ENCODE peak calls at places on chromosome 2, in six cellular contexts. F is A549, W is WTC11, O is K562, V is H1, N is HepG2. Y is an unnamed sample.

GRCh38 chr2:46430413-46430812 is 49.0 kb upstream of the TMEM247 start:
- DNase-seq in F (no peak), W (no peak), O (no peak), V (no peak), N (no peak), Y (no peak)

GRCh38 chr2:105652014-105652796 is 92.5 kb upstream of the NCK2 start:
- DNase-seq in F (no peak), W (no peak), O (no peak), V (no peak), N (no peak), Y (no peak)

GRCh38 chr2:186365406-186365805 is 120.7 kb upstream of the ZC3H15 start:
- DNase-seq in F (no peak), W (no peak), O (no peak), V (no peak), N (no peak), Y (no peak)

GRCh38 chr2:85397925-85398331 is 12.2 kb downstream of the CAPG start:
- DNase-seq in F (no peak), W (no peak), O (no peak), V (no peak), N (no peak), Y (no peak)

GRCh38 chr2:165699931-165700330 is 94.1 kb downstream of the GALNT3 start:
- DNase-seq in F (no peak), W (no peak), O (no peak), V (no peak), N (no peak), Y (no peak)

GRCh38 chr2:12318427-12319057 is 398.2 kb upstream of the TRIB2 start:
- DNase-seq in F (no peak), W (no peak), O (no peak), V (no peak), N (no peak), Y (no peak)

GRCh38 chr2:85996591-85996990 is 107.8 kb upstream of the ST3GAL5 start:
- DNase-seq in F (no peak), W (no peak), O (peak), V (no peak), N (no peak), Y (no peak)

GRCh38 chr2:58553937-58554336 is 312.8 kb upstream of the FANCL start:
- DNase-seq in F (no peak), W (peak), O (no peak), V (no peak), N (peak), Y (no peak)

GRCh38 chr2:24509425-24509824 is 18.4 kb downstream of the NCOA1 start:
- DNase-seq in F (no peak), W (no peak), O (no peak), V (no peak), N (no peak), Y (no peak)

GRCh38 chr2:233234264-233234663 is 17.2 kb upstream of the ATG16L1 start:
- DNase-seq in F (no peak), W (no peak), O (no peak), V (no peak), N (no peak), Y (no peak)

GRCh38 chr2:223880779-223881178 is 43.4 kb upstream of the AP1S3 start:
- DNase-seq in F (no peak), W (no peak), O (no peak), V (no peak), N (no peak), Y (no peak)

GRCh38 chr2:20145497-20146193 is 79.3 kb downstream of the SDC1 start:
- DNase-seq in F (no peak), W (no peak), O (peak), V (no peak), N (no peak), Y (no peak)

GRCh38 chr2:240277073-240277806 is 136.8 kb upstream of the OTOS start:
- DNase-seq in F (no peak), W (no peak), O (no peak), V (no peak), N (no peak), Y (no peak)

GRCh38 chr2:117087565-117088291 is 726.8 kb upstream of the DDX18 start:
- DNase-seq in F (no peak), W (peak), O (no peak), V (peak), N (no peak), Y (no peak)

GRCh38 chr2:108536133-108536780 is 2.0 kb downstream of the LIMS1 start:
- DNase-seq in F (no peak), W (no peak), O (no peak), V (no peak), N (peak), Y (no peak)

GRCh38 chr2:27133195-27133875 is 1.1 kb downstream of the PREB start:
- DNase-seq in F (no peak), W (no peak), O (peak), V (no peak), N (no peak), Y (no peak)

GRCh38 chr2:189086710-189087109 is 92.9 kb downstream of the COL5A2 start:
- DNase-seq in F (no peak), W (no peak), O (no peak), V (no peak), N (no peak), Y (no peak)

GRCh38 chr2:207870814-207871213 is 101.1 kb upstream of the FZD5 start:
- DNase-seq in F (no peak), W (no peak), O (no peak), V (no peak), N (no peak), Y (no peak)

GRCh38 chr2:163370169-163370886 is 365.5 kb downstream of the FIGN start:
- DNase-seq in F (no peak), W (no peak), O (no peak), V (no peak), N (no peak), Y (no peak)

GRCh38 chr2:196170681-196171247 is 614 bp downstream of the STK17B start:
- DNase-seq in F (no peak), W (no peak), O (no peak), V (no peak), N (peak), Y (no peak)

GRCh38 chr2:46014911-46015654 is 282.1 kb upstream of the EPAS1 start:
- DNase-seq in F (no peak), W (peak), O (no peak), V (peak), N (no peak), Y (peak)

GRCh38 chr2:37549598-37549997 is 121.8 kb downstream of the CDC42EP3 start:
- DNase-seq in F (no peak), W (no peak), O (no peak), V (no peak), N (no peak), Y (no peak)

GRCh38 chr2:223087466-223087865 is 35.5 kb downstream of the KCNE4 start:
- DNase-seq in F (no peak), W (no peak), O (no peak), V (no peak), N (no peak), Y (no peak)

GRCh38 chr2:123652320-123652719 is 372.8 kb upstream of the CNTNAP5 start:
- DNase-seq in F (no peak), W (no peak), O (no peak), V (no peak), N (no peak), Y (no peak)

GRCh38 chr2:36423619-36424120 is 68.1 kb downstream of the CRIM1 start:
- DNase-seq in F (no peak), W (no peak), O (no peak), V (no peak), N (no peak), Y (no peak)

GRCh38 chr2:130344578-130344977 is 1.9 kb downstream of the IMP4 start:
- DNase-seq in F (no peak), W (no peak), O (no peak), V (no peak), N (no peak), Y (no peak)

GRCh38 chr2:181183878-181184553 is 203.6 kb downstream of the UBE2E3 start:
- DNase-seq in F (no peak), W (no peak), O (no peak), V (no peak), N (no peak), Y (no peak)

GRCh38 chr2:43831438-43832294 is 7.0 kb downstream of the ABCG5 start:
- DNase-seq in F (no peak), W (peak), O (peak), V (no peak), N (no peak), Y (no peak)

GRCh38 chr2:181876614-181877063 is 14.9 kb upstream of the ITPRID2 start:
- DNase-seq in F (peak), W (no peak), O (no peak), V (no peak), N (no peak), Y (peak)

GRCh38 chr2:118371500-118371899 is 283.2 kb downstream of the INSIG2 start:
- DNase-seq in F (peak), W (peak), O (no peak), V (peak), N (peak), Y (no peak)

GRCh38 chr2:236871500-236872001 is 214.1 kb upstream of the COPS8 start:
- DNase-seq in F (peak), W (no peak), O (no peak), V (no peak), N (peak), Y (peak)

GRCh38 chr2:198314559-198315153 is 510.3 kb downstream of the PLCL1 start:
- DNase-seq in F (no peak), W (no peak), O (no peak), V (no peak), N (peak), Y (peak)

GRCh38 chr2:27494944-27495554 is at the start of gene FNDC4:
- DNase-seq in F (peak), W (peak), O (peak), V (no peak), N (no peak), Y (peak)

GRCh38 chr2:46548103-46548486 is 68.7 kb downstream of the TMEM247 start:
- DNase-seq in F (no peak), W (no peak), O (no peak), V (no peak), N (no peak), Y (no peak)

GRCh38 chr2:182586426-182586825 is 129.6 kb upstream of the DNAJC10 start:
- DNase-seq in F (no peak), W (no peak), O (no peak), V (no peak), N (no peak), Y (no peak)

GRCh38 chr2:27807476-27807875 is 36.0 kb downstream of the MRPL33 start:
- DNase-seq in F (no peak), W (peak), O (no peak), V (no peak), N (peak), Y (peak)

GRCh38 chr2:235749121-235749780 is 255.4 kb downstream of the AGAP1 start:
- DNase-seq in F (no peak), W (no peak), O (no peak), V (no peak), N (no peak), Y (no peak)
- TF ChIP-seq JUN in F (no peak), W (no peak), O (no peak), V (no peak), N (no peak), Y (no peak)

GRCh38 chr2:120761911-120762310 is 26.2 kb downstream of the GLI2 start:
- DNase-seq in F (no peak), W (peak), O (no peak), V (no peak), N (no peak), Y (no peak)

GRCh38 chr2:120763931-120764330 is 28.3 kb downstream of the GLI2 start:
- DNase-seq in F (no peak), W (no peak), O (no peak), V (no peak), N (no peak), Y (no peak)

GRCh38 chr2:120762341-120763061 is 26.8 kb downstream of the GLI2 start:
- DNase-seq in F (no peak), W (no peak), O (no peak), V (no peak), N (no peak), Y (no peak)

GRCh38 chr2:120764434-120764833 is 28.8 kb downstream of the GLI2 start:
- DNase-seq in F (no peak), W (no peak), O (no peak), V (no peak), N (no peak), Y (no peak)

GRCh38 chr2:120763516-120763915 is 27.8 kb downstream of the GLI2 start:
- DNase-seq in F (peak), W (peak), O (no peak), V (no peak), N (no peak), Y (no peak)
- TF ChIP-seq MAX in F (peak), W (no peak), O (no peak), V (no peak), N (no peak), Y (no peak)

GRCh38 chr2:75066121-75066520 is 107.7 kb downstream of the POLE4 start:
- DNase-seq in F (no peak), W (no peak), O (no peak), V (no peak), N (no peak), Y (no peak)

GRCh38 chr2:75068546-75068945 is 110.1 kb downstream of the POLE4 start:
- DNase-seq in F (no peak), W (no peak), O (no peak), V (no peak), N (peak), Y (no peak)

GRCh38 chr2:75067506-75067905 is 109.1 kb downstream of the POLE4 start:
- DNase-seq in F (no peak), W (no peak), O (no peak), V (no peak), N (peak), Y (no peak)

GRCh38 chr2:75064691-75065396 is 106.4 kb downstream of the POLE4 start:
- DNase-seq in F (peak), W (peak), O (peak), V (no peak), N (peak), Y (peak)

DNA sequence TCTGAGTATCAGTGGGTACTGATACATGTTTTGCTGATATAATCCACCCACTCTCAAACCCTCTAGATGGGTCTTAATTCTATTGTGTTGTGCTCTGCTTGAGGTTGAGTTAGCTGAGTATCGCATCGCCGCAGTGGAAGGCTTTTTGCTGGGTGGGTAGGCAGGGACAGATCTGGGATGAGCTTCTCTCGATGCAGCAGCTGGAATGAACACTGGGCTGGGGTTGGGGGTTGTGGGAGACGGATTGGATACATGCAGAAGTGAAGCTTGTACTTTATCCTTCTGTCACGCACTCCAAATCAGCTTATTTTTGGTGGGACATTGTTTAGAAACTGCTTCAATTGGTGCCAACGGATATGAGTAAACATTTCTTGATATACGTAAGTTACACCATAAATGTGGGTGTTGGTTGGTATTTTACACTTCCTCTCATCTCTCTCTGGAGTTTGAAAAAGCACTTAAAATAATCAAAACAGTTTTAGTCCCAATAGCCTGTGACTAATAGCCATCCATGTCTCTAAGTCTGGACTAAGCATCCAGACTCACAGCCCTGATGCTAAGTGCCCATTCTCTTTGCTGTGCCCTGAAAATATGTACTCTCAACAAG is 107.1 kb downstream of the POLE4 start:
- DNase-seq in F (no peak), W (no peak), O (no peak), V (no peak), N (no peak), Y (peak)
- TF ChIP-seq JUN in F (no peak), W (no peak), O (no peak), V (no peak), N (no peak), Y (no peak)

DNA sequence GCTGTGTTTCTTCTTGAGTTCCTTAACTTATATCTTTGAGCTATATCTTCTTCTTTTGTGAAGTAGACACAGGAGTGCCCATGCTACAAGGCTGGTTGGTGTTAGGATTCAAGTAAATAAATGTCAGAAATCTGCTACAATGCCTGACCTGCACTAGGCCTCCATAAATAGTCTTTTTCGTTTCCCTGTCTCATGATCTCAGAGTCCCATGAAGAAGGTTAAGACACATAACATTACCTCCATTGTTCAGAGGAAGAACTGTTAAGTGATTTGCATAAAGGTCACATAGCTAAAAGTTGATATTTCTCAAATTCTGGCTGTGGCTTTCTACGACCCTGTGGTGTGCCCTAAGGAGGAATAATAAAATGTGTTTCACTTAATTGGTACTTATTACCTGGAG is 228.4 kb downstream of the KCNS3 start:
- DNase-seq in F (no peak), W (no peak), O (no peak), V (no peak), N (no peak), Y (no peak)
- TF ChIP-seq MAX in F (no peak), W (no peak), O (no peak), V (no peak), N (no peak), Y (no peak)